ENCODE peak calls at places on chromosomes 16 and 17, in nine cellular contexts. V is uterus, A is psoas muscle, M is IMR-90, F is astrocyte of the spinal cord, L is fibroblast of the aortic adventitia, R is heart right ventricle, X is endodermal cell, E is transverse colon. W is an unnamed sample.

GRCh38 chr17:54280741-54281140 is 458.0 kb downstream of the KIF2B start:
- DNase-seq in V (no peak), A (no peak), M (no peak), F (no peak), L (no peak), R (no peak), X (no peak), E (no peak), W (no peak)

GRCh38 chr17:48307814-48308411 is 122.1 kb downstream of the SKAP1 start:
- DNase-seq in V (peak), A (peak), M (peak), F (peak), L (peak), R (peak), X (peak), E (peak), W (peak)

GRCh38 chr17:48725005-48725293 is 2.0 kb downstream of the PRAC2 start:
- DNase-seq in V (no peak), A (no peak), M (no peak), F (no peak), L (no peak), R (no peak), X (no peak), E (no peak), W (no peak)

GRCh38 chr16:79848739-79849518 is 248.4 kb upstream of the MAF start:
- DNase-seq in V (peak), A (no peak), M (no peak), F (no peak), L (no peak), R (no peak), X (no peak), E (no peak), W (no peak)

GRCh38 chr16:2587891-2588565 is 50.2 kb downstream of the PDPK1 start:
- DNase-seq in V (no peak), A (no peak), M (no peak), F (no peak), L (no peak), R (no peak), X (peak), E (no peak), W (no peak)

GRCh38 chr16:25587783-25588182 is 104.0 kb upstream of the HS3ST4 start:
- DNase-seq in V (no peak), A (no peak), M (no peak), F (no peak), L (no peak), R (no peak), X (no peak), E (no peak), W (no peak)

GRCh38 chr17:80667462-80668277 is 123.0 kb downstream of the RPTOR start:
- DNase-seq in V (no peak), A (no peak), M (no peak), F (no peak), L (no peak), R (no peak), X (no peak), E (no peak), W (no peak)

GRCh38 chr17:28133562-28133970 is 91.1 kb downstream of the NLK start:
- DNase-seq in V (no peak), A (no peak), M (peak), F (peak), L (peak), R (no peak), X (no peak), E (no peak), W (peak)

GRCh38 chr16:71846443-71846842 is 667 bp downstream of the ATXN1L start:
- DNase-seq in V (no peak), A (no peak), M (no peak), F (peak), L (peak), R (no peak), X (peak), E (peak), W (peak)

GRCh38 chr16:69411064-69411985 is 13.1 kb upstream of the CYB5B start:
- DNase-seq in V (no peak), A (no peak), M (no peak), F (no peak), L (no peak), R (no peak), X (no peak), E (no peak), W (no peak)

GRCh38 chr17:70022175-70022574 is 52.9 kb upstream of the KCNJ16 start:
- DNase-seq in V (no peak), A (no peak), M (peak), F (no peak), L (peak), R (no peak), X (no peak), E (no peak), W (no peak)

GRCh38 chr16:77998350-77999023 is 23.9 kb upstream of the CLEC3A start:
- DNase-seq in V (no peak), A (no peak), M (no peak), F (no peak), L (no peak), R (no peak), X (no peak), E (no peak), W (no peak)

GRCh38 chr17:19006698-19007097 is 2.1 kb upstream of the FAM83G start:
- DNase-seq in V (no peak), A (no peak), M (no peak), F (no peak), L (no peak), R (no peak), X (no peak), E (no peak), W (no peak)

GRCh38 chr17:78173025-78173715 is 4.8 kb downstream of the SYNGR2 start:
- DNase-seq in V (no peak), A (peak), M (no peak), F (no peak), L (no peak), R (no peak), X (no peak), E (peak), W (no peak)

GRCh38 chr16:81592353-81592866 is 147.8 kb downstream of the CMIP start:
- DNase-seq in V (no peak), A (no peak), M (no peak), F (no peak), L (no peak), R (no peak), X (no peak), E (peak), W (no peak)

GRCh38 chr17:52696362-52696761 is 537.8 kb upstream of the CA10 start:
- DNase-seq in V (no peak), A (no peak), M (no peak), F (no peak), L (no peak), R (no peak), X (no peak), E (no peak), W (no peak)

GRCh38 chr17:49249890-49250522 is 19.4 kb upstream of the PHOSPHO1 start:
- DNase-seq in V (no peak), A (no peak), M (no peak), F (no peak), L (no peak), R (no peak), X (no peak), E (no peak), W (no peak)

GRCh38 chr16:49350265-49351103 is 23.1 kb upstream of the C16orf78 start:
- DNase-seq in V (peak), A (peak), M (peak), F (peak), L (peak), R (peak), X (peak), E (peak), W (peak)

GRCh38 chr17:50350733-50351132 is 4.8 kb downstream of the XYLT2 start:
- DNase-seq in V (no peak), A (no peak), M (no peak), F (no peak), L (no peak), R (no peak), X (peak), E (no peak), W (no peak)

GRCh38 chr17:9470171-9470570 is 105.4 kb downstream of the STX8 start:
- DNase-seq in V (no peak), A (no peak), M (no peak), F (peak), L (no peak), R (no peak), X (no peak), E (no peak), W (peak)

GRCh38 chr17:82675476-82676245 is 22.8 kb downstream of the RAB40B start:
- DNase-seq in V (no peak), A (peak), M (no peak), F (no peak), L (no peak), R (no peak), X (no peak), E (no peak), W (no peak)

GRCh38 chr16:88295526-88296436 is 87.0 kb upstream of the ZNF469 start:
- DNase-seq in V (no peak), A (no peak), M (no peak), F (no peak), L (no peak), R (no peak), X (peak), E (no peak), W (no peak)

GRCh38 chr17:50466371-50467113 is 2.1 kb downstream of the CHAD start:
- DNase-seq in V (no peak), A (no peak), M (no peak), F (no peak), L (no peak), R (no peak), X (no peak), E (peak), W (no peak)

GRCh38 chr16:87229230-87230192 is 87.7 kb downstream of the C16orf95 start:
- DNase-seq in V (no peak), A (no peak), M (no peak), F (peak), L (no peak), R (no peak), X (no peak), E (no peak), W (no peak)

GRCh38 chr16:88681709-88682451 is 4.4 kb downstream of the SNAI3 start:
- DNase-seq in V (no peak), A (no peak), M (peak), F (no peak), L (no peak), R (no peak), X (no peak), E (peak), W (no peak)

GRCh38 chr16:65532218-65532617 is 410.4 kb upstream of the CDH11 start:
- DNase-seq in V (no peak), A (no peak), M (no peak), F (no peak), L (no peak), R (no peak), X (no peak), E (no peak), W (no peak)
- H3K4me3 ChIP-seq in V (peak), A (peak), M (no peak), F (no peak), L (peak), R (no peak), X (no peak), E (no peak), W (peak)

GRCh38 chr16:84976644-84977400 is 34.5 kb downstream of the ZDHHC7 start:
- DNase-seq in V (no peak), A (peak), M (no peak), F (peak), L (no peak), R (peak), X (no peak), E (peak), W (no peak)
- TF ChIP-seq CTCF in V (no peak), A (no peak), M (no peak), F (no peak), L (no peak), R (no peak), X (no peak), E (no peak), W (no peak)

DNA sequence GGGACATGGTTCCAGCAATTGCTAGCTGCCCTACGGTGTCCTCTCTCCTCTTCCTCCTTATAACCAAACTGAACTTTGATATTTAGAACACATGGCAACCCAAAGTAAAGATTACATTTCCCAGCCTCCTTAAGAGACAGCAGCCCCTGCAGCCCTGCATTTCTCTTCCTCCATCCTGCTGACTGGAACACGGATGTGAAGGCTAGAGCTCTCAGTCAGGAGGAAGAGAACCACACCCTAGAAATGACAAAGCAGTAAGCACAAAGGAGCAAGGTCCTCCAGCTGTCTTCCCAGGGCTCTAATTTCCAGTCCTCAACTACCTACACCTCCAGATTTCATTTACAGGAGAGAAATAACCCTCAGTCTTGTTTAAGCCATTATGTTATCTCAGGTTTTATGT is 10.9 kb downstream of the DYNC1LI2 start:
- DNase-seq in V (no peak), A (no peak), M (no peak), F (peak), L (peak), R (peak), X (no peak), E (peak), W (no peak)
- H3K4me3 ChIP-seq in V (no peak), A (no peak), M (no peak), F (no peak), L (no peak), R (no peak), X (no peak), E (no peak), W (no peak)

GRCh38 chr16:11429113-11429512 is 83.9 kb downstream of the RMI2 start:
- DNase-seq in V (no peak), A (no peak), M (no peak), F (no peak), L (no peak), R (no peak), X (no peak), E (no peak), W (no peak)

GRCh38 chr16:11422381-11423314 is 77.4 kb downstream of the RMI2 start:
- DNase-seq in V (no peak), A (no peak), M (no peak), F (no peak), L (no peak), R (no peak), X (no peak), E (no peak), W (no peak)

GRCh38 chr16:11424118-11424460 is 78.8 kb downstream of the RMI2 start:
- DNase-seq in V (no peak), A (no peak), M (no peak), F (no peak), L (no peak), R (no peak), X (no peak), E (no peak), W (no peak)

GRCh38 chr16:11423315-11424117 is 78.3 kb downstream of the RMI2 start:
- DNase-seq in V (no peak), A (no peak), M (no peak), F (no peak), L (no peak), R (no peak), X (no peak), E (no peak), W (no peak)

GRCh38 chr16:11425140-11425539 is 79.9 kb downstream of the RMI2 start:
- DNase-seq in V (no peak), A (no peak), M (no peak), F (no peak), L (no peak), R (no peak), X (no peak), E (no peak), W (no peak)
- TF ChIP-seq CTCF in V (no peak), A (no peak), M (no peak), F (no peak), L (no peak), R (no peak), X (no peak), E (no peak), W (no peak)

DNA sequence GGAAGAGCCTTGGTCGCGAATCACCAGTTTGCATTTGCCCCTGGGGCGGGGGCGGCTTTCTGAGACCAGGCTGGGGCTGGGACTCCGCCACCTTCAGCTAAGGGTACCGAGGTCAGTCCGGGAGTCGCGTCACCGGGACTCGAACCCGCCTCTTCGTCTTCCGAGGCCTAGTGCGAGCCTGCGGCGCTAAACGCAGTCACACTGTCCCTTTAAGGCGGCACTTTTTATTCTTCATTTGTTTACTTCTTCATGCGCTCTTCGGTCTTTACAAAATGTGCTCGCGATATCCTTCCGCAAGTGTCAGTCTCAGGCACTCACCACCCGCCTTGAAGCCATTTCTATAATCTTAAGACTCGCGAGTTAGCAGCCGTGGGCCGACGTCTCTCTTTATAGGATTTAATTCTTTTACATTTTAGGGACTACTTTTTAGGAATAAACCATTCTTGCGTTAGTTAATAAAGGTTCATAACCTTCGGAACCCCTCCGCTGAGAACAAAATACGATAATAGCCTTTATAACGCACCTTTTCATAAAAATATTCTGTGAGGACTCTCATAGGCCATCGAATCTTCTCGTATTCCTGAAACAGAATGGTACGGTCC is 593 bp upstream of the HEXIM1 start:
- DNase-seq in V (peak), A (peak), M (peak), F (peak), L (peak), R (peak), X (peak), E (peak), W (peak)
- H3K4me3 ChIP-seq in V (peak), A (peak), M (peak), F (peak), L (peak), R (peak), X (peak), E (peak), W (peak)

GRCh38 chr17:45318561-45319230 is 1.9 kb upstream of the MAP3K14 start:
- DNase-seq in V (no peak), A (no peak), M (no peak), F (no peak), L (no peak), R (no peak), X (peak), E (no peak), W (no peak)

GRCh38 chr17:45314761-45315549 is 1.9 kb downstream of the MAP3K14 start:
- DNase-seq in V (no peak), A (no peak), M (peak), F (no peak), L (no peak), R (no peak), X (no peak), E (no peak), W (no peak)

GRCh38 chr17:45315583-45316270 is 1.1 kb downstream of the MAP3K14 start:
- DNase-seq in V (no peak), A (no peak), M (no peak), F (no peak), L (no peak), R (no peak), X (peak), E (no peak), W (no peak)

GRCh38 chr17:45317113-45317820 is 447 bp upstream of the MAP3K14 start:
- DNase-seq in V (peak), A (peak), M (peak), F (peak), L (peak), R (peak), X (peak), E (peak), W (peak)

DNA sequence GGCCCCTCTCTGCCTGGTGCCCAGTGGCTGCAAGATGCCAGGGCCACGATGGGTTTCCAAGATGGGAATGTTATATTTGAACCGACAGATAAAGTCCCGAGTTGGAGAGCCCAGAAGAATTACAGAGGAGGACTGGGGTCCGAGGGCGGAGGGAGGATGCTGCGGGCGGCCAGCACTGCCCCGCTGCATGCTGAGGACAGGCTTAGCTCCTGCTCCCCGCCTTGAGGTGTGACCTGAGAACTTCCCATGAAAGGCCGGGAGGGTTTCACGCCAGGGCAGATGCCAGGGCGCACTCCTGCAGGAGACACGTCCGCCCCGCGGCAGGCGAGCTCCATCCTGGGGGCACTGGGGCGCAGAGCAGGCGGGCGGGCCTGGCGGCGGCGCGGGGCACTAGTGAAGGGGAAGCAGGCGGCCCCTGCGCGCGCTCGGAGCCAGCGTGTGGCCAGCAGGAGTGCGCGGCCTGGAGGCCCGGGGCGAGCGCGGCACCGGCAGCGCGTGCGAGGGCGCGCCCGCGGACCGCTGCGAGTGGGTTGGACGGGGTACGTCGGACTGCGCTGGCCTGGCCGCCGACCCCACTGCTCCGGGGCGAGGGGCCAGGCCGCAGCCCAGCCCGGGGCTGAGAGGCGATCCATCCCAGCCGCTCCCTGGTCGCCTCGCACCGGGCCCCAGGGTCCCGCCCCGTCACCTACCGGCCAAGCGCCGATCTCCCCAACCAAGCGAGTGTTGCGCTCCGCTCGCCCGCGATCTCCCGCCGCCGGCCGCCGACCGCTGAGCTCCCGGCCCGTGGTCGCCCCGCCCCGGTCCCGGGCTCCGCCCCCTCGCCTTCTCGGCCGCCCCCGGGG is at the start of gene MAP3K14:
- DNase-seq in V (peak), A (peak), M (peak), F (peak), L (peak), R (peak), X (peak), E (peak), W (peak)
- TF ChIP-seq CTCF in V (peak), A (no peak), M (peak), F (peak), L (no peak), R (peak), X (no peak), E (no peak), W (peak)